ENCODE peak calls at places on chromosomes 2 and 18, in six cellular contexts. One of them, this sample, is unnamed.

GRCh38 chr2:120914839-120915521 is 179.3 kb downstream of the GLI2 start:
- DNase-seq in stimulated activated CD4-positive, alpha-beta T cell treated with anti-CD3 and anti-CD28 coated beads, Interleukin-1b, Interleukin-23, amount 100 ng/mL, for 1 hour: no peak
- DNase-seq in cardiac fibroblast: peak
- DNase-seq in fibroblast of lung: peak
- DNase-seq in sigmoid colon: peak
- DNase-seq in DMS153: no peak
- DNase-seq in this sample: peak

GRCh38 chr18:56458770-56459450 is 179.5 kb downstream of the TXNL1 start:
- DNase-seq in stimulated activated CD4-positive, alpha-beta T cell treated with anti-CD3 and anti-CD28 coated beads, Interleukin-1b, Interleukin-23, amount 100 ng/mL, for 1 hour: no peak
- DNase-seq in cardiac fibroblast: no peak
- DNase-seq in fibroblast of lung: no peak
- DNase-seq in sigmoid colon: no peak
- DNase-seq in DMS153: no peak
- DNase-seq in this sample: no peak

GRCh38 chr2:206698811-206699210 is 19.4 kb downstream of the DYTN start:
- DNase-seq in stimulated activated CD4-positive, alpha-beta T cell treated with anti-CD3 and anti-CD28 coated beads, Interleukin-1b, Interleukin-23, amount 100 ng/mL, for 1 hour: no peak
- DNase-seq in cardiac fibroblast: no peak
- DNase-seq in fibroblast of lung: no peak
- DNase-seq in sigmoid colon: no peak
- DNase-seq in DMS153: no peak
- DNase-seq in this sample: no peak

GRCh38 chr2:9779572-9780264 is 63.6 kb upstream of the TAF1B start:
- DNase-seq in stimulated activated CD4-positive, alpha-beta T cell treated with anti-CD3 and anti-CD28 coated beads, Interleukin-1b, Interleukin-23, amount 100 ng/mL, for 1 hour: no peak
- DNase-seq in cardiac fibroblast: no peak
- DNase-seq in fibroblast of lung: no peak
- DNase-seq in sigmoid colon: no peak
- DNase-seq in DMS153: no peak
- DNase-seq in this sample: no peak

GRCh38 chr2:46657042-46657504 is 177.7 kb downstream of the TMEM247 start:
- DNase-seq in stimulated activated CD4-positive, alpha-beta T cell treated with anti-CD3 and anti-CD28 coated beads, Interleukin-1b, Interleukin-23, amount 100 ng/mL, for 1 hour: no peak
- DNase-seq in cardiac fibroblast: peak
- DNase-seq in fibroblast of lung: peak
- DNase-seq in sigmoid colon: peak
- DNase-seq in DMS153: no peak
- DNase-seq in this sample: no peak

GRCh38 chr2:15918761-15919356 is 21.5 kb upstream of the MYCN start:
- DNase-seq in stimulated activated CD4-positive, alpha-beta T cell treated with anti-CD3 and anti-CD28 coated beads, Interleukin-1b, Interleukin-23, amount 100 ng/mL, for 1 hour: no peak
- DNase-seq in cardiac fibroblast: no peak
- DNase-seq in fibroblast of lung: no peak
- DNase-seq in sigmoid colon: no peak
- DNase-seq in DMS153: no peak
- DNase-seq in this sample: no peak

GRCh38 chr2:134281815-134282419 is 28.0 kb downstream of the MGAT5 start:
- DNase-seq in stimulated activated CD4-positive, alpha-beta T cell treated with anti-CD3 and anti-CD28 coated beads, Interleukin-1b, Interleukin-23, amount 100 ng/mL, for 1 hour: no peak
- DNase-seq in cardiac fibroblast: no peak
- DNase-seq in fibroblast of lung: no peak
- DNase-seq in sigmoid colon: no peak
- DNase-seq in DMS153: no peak
- DNase-seq in this sample: no peak

GRCh38 chr2:11723061-11723371 is 23.4 kb upstream of the LPIN1 start:
- DNase-seq in stimulated activated CD4-positive, alpha-beta T cell treated with anti-CD3 and anti-CD28 coated beads, Interleukin-1b, Interleukin-23, amount 100 ng/mL, for 1 hour: no peak
- DNase-seq in cardiac fibroblast: no peak
- DNase-seq in fibroblast of lung: no peak
- DNase-seq in sigmoid colon: no peak
- DNase-seq in DMS153: no peak
- DNase-seq in this sample: no peak

GRCh38 chr2:19362094-19362649 is 3.7 kb upstream of the OSR1 start:
- DNase-seq in stimulated activated CD4-positive, alpha-beta T cell treated with anti-CD3 and anti-CD28 coated beads, Interleukin-1b, Interleukin-23, amount 100 ng/mL, for 1 hour: no peak
- DNase-seq in cardiac fibroblast: peak
- DNase-seq in fibroblast of lung: peak
- DNase-seq in sigmoid colon: no peak
- DNase-seq in DMS153: peak
- DNase-seq in this sample: peak

GRCh38 chr2:238684362-238685326 is 163.2 kb upstream of the TWIST2 start:
- DNase-seq in stimulated activated CD4-positive, alpha-beta T cell treated with anti-CD3 and anti-CD28 coated beads, Interleukin-1b, Interleukin-23, amount 100 ng/mL, for 1 hour: no peak
- DNase-seq in cardiac fibroblast: peak
- DNase-seq in fibroblast of lung: peak
- DNase-seq in sigmoid colon: peak
- DNase-seq in DMS153: no peak
- DNase-seq in this sample: peak

GRCh38 chr18:1906421-1906820 is 664.9 kb downstream of the METTL4 start:
- DNase-seq in stimulated activated CD4-positive, alpha-beta T cell treated with anti-CD3 and anti-CD28 coated beads, Interleukin-1b, Interleukin-23, amount 100 ng/mL, for 1 hour: no peak
- DNase-seq in cardiac fibroblast: no peak
- DNase-seq in fibroblast of lung: no peak
- DNase-seq in sigmoid colon: no peak
- DNase-seq in DMS153: no peak
- DNase-seq in this sample: no peak

GRCh38 chr2:132984731-132985130 is 314.7 kb upstream of the LYPD1 start:
- DNase-seq in stimulated activated CD4-positive, alpha-beta T cell treated with anti-CD3 and anti-CD28 coated beads, Interleukin-1b, Interleukin-23, amount 100 ng/mL, for 1 hour: no peak
- DNase-seq in cardiac fibroblast: no peak
- DNase-seq in fibroblast of lung: no peak
- DNase-seq in sigmoid colon: no peak
- DNase-seq in DMS153: peak
- DNase-seq in this sample: no peak

GRCh38 chr2:231975001-231975400 is 13.5 kb downstream of the DIS3L2 start:
- DNase-seq in stimulated activated CD4-positive, alpha-beta T cell treated with anti-CD3 and anti-CD28 coated beads, Interleukin-1b, Interleukin-23, amount 100 ng/mL, for 1 hour: no peak
- DNase-seq in cardiac fibroblast: no peak
- DNase-seq in fibroblast of lung: no peak
- DNase-seq in sigmoid colon: no peak
- DNase-seq in DMS153: no peak
- DNase-seq in this sample: no peak

GRCh38 chr18:68436485-68436884 is 278.4 kb downstream of the TMX3 start:
- DNase-seq in stimulated activated CD4-positive, alpha-beta T cell treated with anti-CD3 and anti-CD28 coated beads, Interleukin-1b, Interleukin-23, amount 100 ng/mL, for 1 hour: no peak
- DNase-seq in cardiac fibroblast: peak
- DNase-seq in fibroblast of lung: peak
- DNase-seq in sigmoid colon: no peak
- DNase-seq in DMS153: peak
- DNase-seq in this sample: no peak

GRCh38 chr2:13106302-13106701 is 389.6 kb downstream of the TRIB2 start:
- DNase-seq in stimulated activated CD4-positive, alpha-beta T cell treated with anti-CD3 and anti-CD28 coated beads, Interleukin-1b, Interleukin-23, amount 100 ng/mL, for 1 hour: no peak
- DNase-seq in cardiac fibroblast: no peak
- DNase-seq in fibroblast of lung: no peak
- DNase-seq in sigmoid colon: no peak
- DNase-seq in DMS153: no peak
- DNase-seq in this sample: no peak

GRCh38 chr18:45658756-45659155 is 43.5 kb downstream of the SLC14A2 start:
- DNase-seq in stimulated activated CD4-positive, alpha-beta T cell treated with anti-CD3 and anti-CD28 coated beads, Interleukin-1b, Interleukin-23, amount 100 ng/mL, for 1 hour: no peak
- DNase-seq in cardiac fibroblast: no peak
- DNase-seq in fibroblast of lung: peak
- DNase-seq in sigmoid colon: no peak
- DNase-seq in DMS153: no peak
- DNase-seq in this sample: peak

GRCh38 chr18:26279428-26279827 is 53.2 kb downstream of the TAF4B start:
- DNase-seq in stimulated activated CD4-positive, alpha-beta T cell treated with anti-CD3 and anti-CD28 coated beads, Interleukin-1b, Interleukin-23, amount 100 ng/mL, for 1 hour: no peak
- DNase-seq in cardiac fibroblast: no peak
- DNase-seq in fibroblast of lung: no peak
- DNase-seq in sigmoid colon: no peak
- DNase-seq in DMS153: no peak
- DNase-seq in this sample: no peak

GRCh38 chr2:157233506-157233905 is 24.0 kb upstream of the GALNT5 start:
- DNase-seq in stimulated activated CD4-positive, alpha-beta T cell treated with anti-CD3 and anti-CD28 coated beads, Interleukin-1b, Interleukin-23, amount 100 ng/mL, for 1 hour: no peak
- DNase-seq in cardiac fibroblast: peak
- DNase-seq in fibroblast of lung: peak
- DNase-seq in sigmoid colon: no peak
- DNase-seq in DMS153: no peak
- DNase-seq in this sample: peak

GRCh38 chr2:127576433-127577207 is 41.1 kb downstream of the MYO7B start:
- DNase-seq in stimulated activated CD4-positive, alpha-beta T cell treated with anti-CD3 and anti-CD28 coated beads, Interleukin-1b, Interleukin-23, amount 100 ng/mL, for 1 hour: no peak
- DNase-seq in cardiac fibroblast: peak
- DNase-seq in fibroblast of lung: peak
- DNase-seq in sigmoid colon: peak
- DNase-seq in DMS153: no peak
- DNase-seq in this sample: peak

GRCh38 chr2:218267259-218267658 is 2.7 kb downstream of the AAMP start:
- DNase-seq in stimulated activated CD4-positive, alpha-beta T cell treated with anti-CD3 and anti-CD28 coated beads, Interleukin-1b, Interleukin-23, amount 100 ng/mL, for 1 hour: no peak
- DNase-seq in cardiac fibroblast: no peak
- DNase-seq in fibroblast of lung: no peak
- DNase-seq in sigmoid colon: peak
- DNase-seq in DMS153: no peak
- DNase-seq in this sample: no peak

GRCh38 chr2:191854385-191855372 is 7.8 kb upstream of the CAVIN2 start:
- DNase-seq in stimulated activated CD4-positive, alpha-beta T cell treated with anti-CD3 and anti-CD28 coated beads, Interleukin-1b, Interleukin-23, amount 100 ng/mL, for 1 hour: no peak
- DNase-seq in cardiac fibroblast: peak
- DNase-seq in fibroblast of lung: no peak
- DNase-seq in sigmoid colon: no peak
- DNase-seq in DMS153: no peak
- DNase-seq in this sample: peak

GRCh38 chr18:37565985-37566478 is 434 bp upstream of the CELF4 start:
- DNase-seq in stimulated activated CD4-positive, alpha-beta T cell treated with anti-CD3 and anti-CD28 coated beads, Interleukin-1b, Interleukin-23, amount 100 ng/mL, for 1 hour: no peak
- DNase-seq in cardiac fibroblast: peak
- DNase-seq in fibroblast of lung: peak
- DNase-seq in sigmoid colon: peak
- DNase-seq in DMS153: peak
- DNase-seq in this sample: peak

GRCh38 chr2:45935791-45936622 is 284.5 kb downstream of the PRKCE start:
- DNase-seq in stimulated activated CD4-positive, alpha-beta T cell treated with anti-CD3 and anti-CD28 coated beads, Interleukin-1b, Interleukin-23, amount 100 ng/mL, for 1 hour: no peak
- DNase-seq in cardiac fibroblast: peak
- DNase-seq in fibroblast of lung: peak
- DNase-seq in sigmoid colon: peak
- DNase-seq in DMS153: peak
- DNase-seq in this sample: peak

GRCh38 chr2:85393836-85394235 is 16.3 kb downstream of the CAPG start:
- DNase-seq in stimulated activated CD4-positive, alpha-beta T cell treated with anti-CD3 and anti-CD28 coated beads, Interleukin-1b, Interleukin-23, amount 100 ng/mL, for 1 hour: no peak
- DNase-seq in cardiac fibroblast: peak
- DNase-seq in fibroblast of lung: peak
- DNase-seq in sigmoid colon: peak
- DNase-seq in DMS153: no peak
- DNase-seq in this sample: no peak

GRCh38 chr2:9004338-9005204 is 1.1 kb upstream of the MBOAT2 start:
- DNase-seq in stimulated activated CD4-positive, alpha-beta T cell treated with anti-CD3 and anti-CD28 coated beads, Interleukin-1b, Interleukin-23, amount 100 ng/mL, for 1 hour: no peak
- DNase-seq in cardiac fibroblast: no peak
- DNase-seq in fibroblast of lung: no peak
- DNase-seq in sigmoid colon: no peak
- DNase-seq in DMS153: no peak
- DNase-seq in this sample: peak

GRCh38 chr18:26780520-26781325 is 84.8 kb downstream of the AQP4 start:
- DNase-seq in stimulated activated CD4-positive, alpha-beta T cell treated with anti-CD3 and anti-CD28 coated beads, Interleukin-1b, Interleukin-23, amount 100 ng/mL, for 1 hour: no peak
- DNase-seq in cardiac fibroblast: no peak
- DNase-seq in fibroblast of lung: no peak
- DNase-seq in sigmoid colon: no peak
- DNase-seq in DMS153: no peak
- DNase-seq in this sample: no peak

GRCh38 chr18:61595615-61596014 is 262.4 kb downstream of the CDH20 start:
- DNase-seq in stimulated activated CD4-positive, alpha-beta T cell treated with anti-CD3 and anti-CD28 coated beads, Interleukin-1b, Interleukin-23, amount 100 ng/mL, for 1 hour: no peak
- DNase-seq in cardiac fibroblast: no peak
- DNase-seq in fibroblast of lung: peak
- DNase-seq in sigmoid colon: no peak
- DNase-seq in DMS153: no peak
- DNase-seq in this sample: no peak

GRCh38 chr2:102619414-102620319 is at the start of gene SLC9A2:
- DNase-seq in stimulated activated CD4-positive, alpha-beta T cell treated with anti-CD3 and anti-CD28 coated beads, Interleukin-1b, Interleukin-23, amount 100 ng/mL, for 1 hour: no peak
- DNase-seq in cardiac fibroblast: peak
- DNase-seq in fibroblast of lung: no peak
- DNase-seq in sigmoid colon: no peak
- DNase-seq in DMS153: peak
- DNase-seq in this sample: no peak

GRCh38 chr2:131156452-131157149 is 51.5 kb downstream of the PLEKHB2 start:
- DNase-seq in stimulated activated CD4-positive, alpha-beta T cell treated with anti-CD3 and anti-CD28 coated beads, Interleukin-1b, Interleukin-23, amount 100 ng/mL, for 1 hour: no peak
- DNase-seq in cardiac fibroblast: no peak
- DNase-seq in fibroblast of lung: no peak
- DNase-seq in sigmoid colon: no peak
- DNase-seq in DMS153: no peak
- DNase-seq in this sample: no peak

This sample was measured in astrocyte of the spinal cord.